ENCODE peak calls at places on chromosomes 4 and X, in nine cellular contexts. A is GM23248; F is skeletal muscle cell; G is fibroblast of pulmonary artery; J is upper lobe of left lung; D is heart left ventricle; U is PC-3; K is breast epithelium; C is CD8-positive, alpha-beta T cell. W is an unnamed sample.

GRCh38 chrX:104319346-104319745 is 64.6 kb upstream of the ESX1 start:
- DNase-seq in A (no peak), F (no peak), G (no peak), J (no peak), D (no peak), U (peak), K (no peak), C (no peak), W (no peak)

GRCh38 chrX:72045141-72045540 is 86.6 kb downstream of the RTL5 start:
- DNase-seq in A (no peak), F (no peak), G (no peak), J (no peak), D (no peak), U (no peak), K (no peak), C (no peak), W (no peak)

GRCh38 chrX:85992811-85993229 is 54.5 kb downstream of the CHM start:
- DNase-seq in A (peak), F (no peak), G (peak), J (no peak), D (no peak), U (peak), K (no peak), C (no peak), W (peak)

GRCh38 chrX:10233696-10234095 is 76.9 kb downstream of the CLCN4 start:
- DNase-seq in A (peak), F (peak), G (no peak), J (no peak), D (no peak), U (no peak), K (no peak), C (no peak), W (no peak)

GRCh38 chr4:26576171-26576829 is 7.6 kb upstream of the TBC1D19 start:
- DNase-seq in A (peak), F (no peak), G (peak), J (no peak), D (peak), U (peak), K (no peak), C (no peak), W (no peak)

GRCh38 chr4:4847011-4847410 is 12.5 kb upstream of the MSX1 start:
- DNase-seq in A (no peak), F (no peak), G (no peak), J (no peak), D (peak), U (no peak), K (no peak), C (no peak), W (no peak)

GRCh38 chrX:103063191-103063845 is 653 bp downstream of the BEX1 start:
- DNase-seq in A (peak), F (no peak), G (peak), J (peak), D (no peak), U (peak), K (no peak), C (no peak), W (no peak)

GRCh38 chrX:11533211-11533651 is 132.5 kb downstream of the ARHGAP6 start:
- DNase-seq in A (peak), F (peak), G (peak), J (no peak), D (no peak), U (peak), K (no peak), C (no peak), W (peak)

GRCh38 chrX:105313596-105313995 is 93.1 kb upstream of the TEX13A start:
- DNase-seq in A (no peak), F (no peak), G (no peak), J (no peak), D (no peak), U (peak), K (no peak), C (no peak), W (no peak)

GRCh38 chr4:119510750-119511149 is 117.9 kb downstream of the PDE5A start:
- DNase-seq in A (peak), F (no peak), G (peak), J (no peak), D (no peak), U (no peak), K (no peak), C (no peak), W (no peak)

GRCh38 chrX:19725545-19726102 is 161.8 kb downstream of the SH3KBP1 start:
- DNase-seq in A (no peak), F (no peak), G (peak), J (no peak), D (no peak), U (no peak), K (no peak), C (peak), W (no peak)

DNA sequence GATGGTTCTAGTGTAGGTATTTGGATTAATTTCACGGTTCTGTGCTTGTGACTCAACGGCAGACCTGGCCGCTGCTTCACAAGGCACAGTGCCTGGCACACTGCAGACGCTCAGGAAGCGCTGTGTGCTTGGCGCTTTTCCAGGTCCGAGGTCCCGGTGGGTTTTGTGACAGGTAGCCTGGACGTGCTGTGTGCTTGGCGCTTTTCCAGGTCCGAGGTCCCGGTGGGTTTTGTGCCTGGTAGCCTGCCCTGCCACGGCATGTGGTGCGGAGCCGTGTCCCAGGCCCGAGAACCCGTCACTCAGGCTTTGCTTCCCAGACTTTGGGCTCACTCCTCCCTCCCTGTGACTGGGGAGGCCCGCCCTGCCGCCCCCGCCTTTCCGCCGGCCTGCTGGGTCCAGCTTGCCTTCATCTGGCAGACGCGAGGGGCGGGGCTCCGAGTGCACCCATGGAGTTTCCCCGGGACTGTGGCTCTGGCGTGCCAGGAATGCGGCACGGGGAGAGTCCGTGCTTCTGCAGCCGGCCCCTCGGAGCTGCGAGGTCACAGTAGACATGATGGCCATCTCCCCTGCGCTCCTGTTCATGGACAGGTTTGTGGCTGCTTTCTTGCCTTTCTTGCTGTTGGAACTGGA is 44.2 kb downstream of the TBC1D14 start:
- DNase-seq in A (peak), F (no peak), G (peak), J (peak), D (peak), U (no peak), K (peak), C (no peak), W (no peak)
- H3K4me3 ChIP-seq in A (peak), F (peak), G (peak), J (peak), D (peak), U (no peak), K (peak), C (no peak), W (peak)

DNA sequence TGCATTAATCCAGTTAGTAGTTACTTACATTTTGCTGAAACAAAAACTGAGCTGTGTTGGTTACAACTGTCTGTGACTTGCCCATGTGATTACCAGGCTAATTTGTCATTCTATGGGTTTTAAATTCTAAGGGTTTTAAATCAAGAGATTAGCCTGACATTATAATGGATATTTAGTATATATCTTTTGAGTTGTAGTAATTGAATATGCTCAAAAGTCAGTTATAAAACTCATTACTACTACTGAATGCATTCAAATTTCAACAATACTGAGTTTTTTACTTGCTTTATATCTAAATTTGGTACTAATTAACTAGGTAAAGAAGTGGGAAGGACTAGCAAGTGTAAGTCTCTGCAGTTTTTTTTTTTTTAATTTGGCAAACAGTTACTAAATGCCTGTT is 14.7 kb downstream of the LARP7 start:
- DNase-seq in A (no peak), F (no peak), G (no peak), J (no peak), D (no peak), U (no peak), K (no peak), C (no peak), W (no peak)
- H3K4me3 ChIP-seq in A (no peak), F (no peak), G (no peak), J (no peak), D (no peak), U (no peak), K (no peak), C (no peak), W (no peak)

DNA sequence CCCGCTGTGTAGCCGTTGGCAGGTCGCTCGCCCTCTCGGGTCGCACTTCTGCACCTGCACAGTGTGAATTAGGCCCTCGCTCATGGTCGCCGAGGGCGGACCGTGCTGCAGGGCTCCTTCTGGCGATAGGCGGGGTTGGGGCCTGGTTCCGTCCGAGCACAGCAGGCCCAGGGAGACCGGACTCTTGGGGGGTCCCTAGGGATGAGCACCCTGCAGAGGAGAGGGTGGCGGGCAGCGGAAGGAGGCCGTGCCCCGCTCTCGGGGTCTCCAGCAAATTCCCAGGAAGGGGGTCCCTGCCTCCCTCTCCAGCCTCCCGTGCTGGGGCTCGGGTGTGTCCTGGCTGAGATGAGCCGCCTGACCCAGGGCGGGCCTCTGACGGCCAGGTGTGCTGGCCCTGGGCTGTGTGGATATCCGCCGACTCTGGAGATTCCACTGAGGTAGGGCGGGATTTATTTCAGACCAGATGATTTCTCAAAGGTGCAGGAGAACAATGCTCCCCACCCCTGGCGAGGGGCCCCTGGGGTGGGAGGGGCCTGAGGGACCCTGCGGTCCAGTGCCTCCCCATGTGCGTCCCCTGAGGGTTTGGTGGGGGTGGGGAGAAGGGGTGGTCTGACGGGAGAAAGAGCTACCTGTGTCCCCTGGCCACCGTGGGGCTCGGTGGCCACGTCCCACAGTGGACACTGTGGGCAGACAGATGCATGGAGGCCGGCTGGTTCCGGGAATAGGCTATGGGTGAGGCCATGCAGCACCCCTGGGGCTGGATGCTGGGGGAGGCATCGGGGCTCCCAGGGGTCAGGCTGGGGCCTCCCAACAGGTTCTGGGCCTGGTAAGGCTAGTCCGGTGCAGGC is 867 bp upstream of the FAM53A start:
- DNase-seq in A (no peak), F (no peak), G (no peak), J (peak), D (no peak), U (no peak), K (no peak), C (no peak), W (no peak)
- H3K4me3 ChIP-seq in A (peak), F (peak), G (peak), J (peak), D (peak), U (peak), K (peak), C (peak), W (peak)

DNA sequence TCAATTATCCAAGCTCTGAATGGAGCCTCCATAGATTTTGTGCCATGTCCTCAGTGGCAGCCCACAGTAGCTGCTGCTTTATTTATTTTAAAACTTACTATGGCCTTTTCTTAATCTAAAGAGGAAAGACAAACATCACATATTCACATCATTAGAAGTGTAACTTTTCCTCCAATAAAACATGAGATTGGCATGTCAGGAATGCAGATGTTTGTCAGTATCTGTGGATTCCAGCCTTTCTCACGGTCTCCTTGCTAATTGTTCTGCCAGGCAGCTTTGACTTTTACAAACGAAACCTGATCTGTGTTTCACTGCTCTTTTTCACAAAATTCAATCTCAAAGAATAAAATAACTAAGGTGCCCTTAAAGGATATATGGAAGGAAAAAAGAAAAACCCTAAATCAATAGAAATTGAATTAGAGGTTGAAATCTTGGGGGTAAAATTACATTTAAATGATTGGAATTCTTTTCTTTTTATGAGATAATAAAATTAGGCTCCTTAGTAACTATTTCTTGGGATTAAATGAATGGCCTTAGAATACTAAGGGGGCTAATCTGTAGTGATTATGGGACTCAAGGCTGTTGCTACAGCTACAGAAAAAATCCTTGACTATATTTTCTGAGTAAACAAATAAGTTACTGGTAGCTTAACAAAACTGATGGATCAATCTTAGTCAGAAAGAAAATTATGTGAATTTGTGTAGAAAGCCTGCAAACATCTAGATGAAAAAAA is 151.3 kb downstream of the RTL9 start:
- DNase-seq in A (peak), F (no peak), G (peak), J (no peak), D (no peak), U (peak), K (no peak), C (no peak), W (no peak)
- H3K4me3 ChIP-seq in A (no peak), F (no peak), G (no peak), J (no peak), D (no peak), U (no peak), K (no peak), C (no peak), W (no peak)

DNA sequence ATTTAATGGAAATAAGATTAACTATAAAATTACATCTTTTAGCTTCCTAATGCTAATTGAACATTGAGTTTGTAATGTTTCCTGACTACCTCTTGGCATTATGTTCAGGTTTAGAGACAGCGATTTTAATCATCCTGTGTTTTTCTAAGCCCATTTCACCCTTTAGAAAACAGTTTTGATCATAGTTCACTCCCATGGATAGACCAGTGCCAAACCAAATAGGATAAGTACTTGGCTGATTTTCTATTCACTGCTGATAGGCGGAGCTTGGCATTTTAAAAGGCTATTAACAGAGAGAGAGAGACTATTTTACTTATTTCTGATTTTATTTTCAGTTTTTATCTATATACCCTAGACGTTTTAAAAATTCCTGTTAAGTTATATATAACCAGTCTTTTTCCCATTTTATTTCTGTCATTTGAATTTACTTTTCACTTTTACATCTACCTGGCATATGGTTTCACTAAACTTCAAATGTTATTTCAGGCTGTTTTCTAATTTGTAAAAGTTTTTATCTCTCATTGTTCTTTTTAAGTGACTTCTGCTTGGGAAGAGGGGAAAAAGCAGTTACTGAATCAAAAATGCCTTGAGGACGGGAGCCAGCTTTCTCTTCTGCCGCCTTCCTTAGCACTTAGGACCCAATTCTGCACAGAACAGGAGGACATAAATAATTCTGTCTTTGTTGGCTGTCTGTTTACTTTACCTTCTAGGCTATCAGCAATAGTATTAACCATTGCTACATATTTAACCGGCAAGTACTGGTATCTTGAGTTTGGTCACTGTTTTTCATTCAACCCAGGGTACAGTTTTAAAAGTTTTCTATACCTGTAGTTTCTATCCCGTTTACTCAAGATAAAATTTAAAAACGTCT is 46.4 kb downstream of the SGMS2 start:
- DNase-seq in A (no peak), F (no peak), G (peak), J (no peak), D (no peak), U (no peak), K (no peak), C (no peak), W (no peak)
- H3K4me3 ChIP-seq in A (no peak), F (no peak), G (peak), J (peak), D (peak), U (no peak), K (peak), C (no peak), W (no peak)

W was measured in Panc1.